ENCODE peak calls at places on chromosomes 2 and 18, in five cellular contexts. H, Y, S, U and T are unnamed samples.

GRCh38 chr18:23585007-23585871 is 1.1 kb downstream of the NPC1 start:
- DNase-seq in H (no peak), Y (no peak), S (no peak), U (no peak), T (no peak)

GRCh38 chr2:9004338-9005204 is 1.1 kb upstream of the MBOAT2 start:
- DNase-seq in H (peak), Y (no peak), S (no peak), U (no peak), T (no peak)

GRCh38 chr2:86037141-86037794 is 68.4 kb downstream of the POLR1A start:
- DNase-seq in H (peak), Y (peak), S (peak), U (peak), T (no peak)

GRCh38 chr18:50675043-50675442 is 115.2 kb downstream of the MAPK4 start:
- DNase-seq in H (no peak), Y (no peak), S (no peak), U (no peak), T (no peak)

GRCh38 chr18:36457683-36458082 is 160.2 kb downstream of the FHOD3 start:
- DNase-seq in H (no peak), Y (no peak), S (no peak), U (no peak), T (no peak)

GRCh38 chr2:39762448-39762847 is 16.6 kb downstream of the THUMPD2 start:
- DNase-seq in H (no peak), Y (no peak), S (no peak), U (no peak), T (no peak)

GRCh38 chr18:9914334-9914583 is 443 bp downstream of the VAPA start:
- DNase-seq in H (no peak), Y (no peak), S (no peak), U (no peak), T (peak)

GRCh38 chr18:13447621-13448020 is 229.1 kb downstream of the LDLRAD4 start:
- DNase-seq in H (peak), Y (peak), S (no peak), U (peak), T (peak)

GRCh38 chr2:170846318-170846717 is 29.6 kb downstream of the GAD1 start:
- DNase-seq in H (no peak), Y (no peak), S (no peak), U (no peak), T (no peak)

GRCh38 chr18:32277492-32277988 is 87.7 kb downstream of the MEP1B start:
- DNase-seq in H (no peak), Y (no peak), S (no peak), U (no peak), T (no peak)

GRCh38 chr2:134399096-134399495 is 145.2 kb downstream of the MGAT5 start:
- DNase-seq in H (peak), Y (no peak), S (no peak), U (no peak), T (peak)

GRCh38 chr2:170929686-170930050 is 615 bp downstream of the GORASP2 start:
- DNase-seq in H (peak), Y (no peak), S (peak), U (no peak), T (peak)